ENCODE peak calls at places on chromosomes 2 and 18, in five cellular contexts. One of them, this sample, is unnamed.

GRCh38 chr2:218959141-218959731 is at the start of gene CDK5R2:
- DNase-seq in tibial artery: no peak
- DNase-seq in esophagus squamous epithelium: no peak
- DNase-seq in ascending aorta: no peak
- DNase-seq in RWPE1: peak
- DNase-seq in this sample: no peak

GRCh38 chr2:134244587-134244986 is 9.3 kb upstream of the MGAT5 start:
- DNase-seq in RWPE1: no peak
- DNase-seq in ascending aorta: no peak
- DNase-seq in tibial artery: no peak
- DNase-seq in esophagus squamous epithelium: no peak
- DNase-seq in this sample: no peak

GRCh38 chr2:45218931-45219339 is 209.7 kb upstream of the SIX2 start:
- DNase-seq in RWPE1: peak
- DNase-seq in tibial artery: no peak
- DNase-seq in esophagus squamous epithelium: no peak
- DNase-seq in ascending aorta: no peak
- DNase-seq in this sample: no peak

GRCh38 chr2:234702731-234703225 is 205.9 kb upstream of the ARL4C start:
- DNase-seq in esophagus squamous epithelium: no peak
- DNase-seq in ascending aorta: no peak
- DNase-seq in tibial artery: no peak
- DNase-seq in RWPE1: no peak
- DNase-seq in this sample: no peak

GRCh38 chr2:39584283-39584972 is 81.3 kb upstream of the TMEM178A start:
- DNase-seq in ascending aorta: no peak
- DNase-seq in tibial artery: no peak
- DNase-seq in RWPE1: no peak
- DNase-seq in esophagus squamous epithelium: no peak
- DNase-seq in this sample: no peak

GRCh38 chr2:157837851-157838441 is 38.2 kb downstream of the ACVR1 start:
- DNase-seq in RWPE1: no peak
- DNase-seq in ascending aorta: no peak
- DNase-seq in tibial artery: no peak
- DNase-seq in esophagus squamous epithelium: no peak
- DNase-seq in this sample: no peak

GRCh38 chr2:17894551-17894950 is 16.1 kb downstream of the KCNS3 start:
- DNase-seq in RWPE1: no peak
- DNase-seq in esophagus squamous epithelium: no peak
- DNase-seq in ascending aorta: no peak
- DNase-seq in tibial artery: no peak
- DNase-seq in this sample: no peak

GRCh38 chr2:160125828-160126227 is 63.4 kb upstream of the PLA2R1 start:
- DNase-seq in esophagus squamous epithelium: no peak
- DNase-seq in tibial artery: no peak
- DNase-seq in RWPE1: no peak
- DNase-seq in ascending aorta: no peak
- DNase-seq in this sample: no peak

GRCh38 chr2:239590995-239591915 is 190.4 kb upstream of the HDAC4 start:
- DNase-seq in tibial artery: peak
- DNase-seq in ascending aorta: no peak
- DNase-seq in esophagus squamous epithelium: no peak
- DNase-seq in RWPE1: no peak
- DNase-seq in this sample: no peak

GRCh38 chr2:31079665-31080064 is 58.6 kb downstream of the GALNT14 start:
- DNase-seq in tibial artery: no peak
- DNase-seq in ascending aorta: no peak
- DNase-seq in RWPE1: no peak
- DNase-seq in esophagus squamous epithelium: no peak
- DNase-seq in this sample: no peak

GRCh38 chr2:168194784-168195522 is 52.4 kb downstream of the STK39 start:
- DNase-seq in ascending aorta: no peak
- DNase-seq in esophagus squamous epithelium: no peak
- DNase-seq in RWPE1: no peak
- DNase-seq in tibial artery: no peak
- DNase-seq in this sample: no peak

GRCh38 chr2:241961454-241961853 is 91.9 kb downstream of the RTP5 start:
- DNase-seq in RWPE1: no peak
- DNase-seq in ascending aorta: no peak
- DNase-seq in esophagus squamous epithelium: no peak
- DNase-seq in tibial artery: peak
- DNase-seq in this sample: no peak

GRCh38 chr2:151162185-151162584 is 99.5 kb downstream of the RBM43 start:
- DNase-seq in esophagus squamous epithelium: no peak
- DNase-seq in ascending aorta: no peak
- DNase-seq in RWPE1: no peak
- DNase-seq in tibial artery: no peak
- DNase-seq in this sample: no peak

GRCh38 chr2:18795881-18796280 is 206.5 kb upstream of the NT5C1B start:
- DNase-seq in tibial artery: no peak
- DNase-seq in ascending aorta: no peak
- DNase-seq in esophagus squamous epithelium: no peak
- DNase-seq in RWPE1: no peak
- DNase-seq in this sample: no peak

GRCh38 chr2:216392018-216392562 is 19.8 kb upstream of the MARCHF4 start:
- DNase-seq in RWPE1: no peak
- DNase-seq in tibial artery: no peak
- DNase-seq in esophagus squamous epithelium: no peak
- DNase-seq in ascending aorta: no peak
- DNase-seq in this sample: no peak

GRCh38 chr2:106193491-106193976 is 567 bp downstream of the UXS1 start:
- DNase-seq in tibial artery: no peak
- DNase-seq in esophagus squamous epithelium: no peak
- DNase-seq in RWPE1: peak
- DNase-seq in ascending aorta: peak
- DNase-seq in this sample: no peak

GRCh38 chr2:237277151-237277550 is 136.8 kb downstream of the COL6A3 start:
- DNase-seq in ascending aorta: no peak
- DNase-seq in esophagus squamous epithelium: no peak
- DNase-seq in tibial artery: no peak
- DNase-seq in RWPE1: no peak
- DNase-seq in this sample: no peak

GRCh38 chr18:60838677-60839076 is 466.1 kb upstream of the MC4R start:
- DNase-seq in RWPE1: no peak
- DNase-seq in esophagus squamous epithelium: no peak
- DNase-seq in tibial artery: no peak
- DNase-seq in ascending aorta: no peak
- DNase-seq in this sample: no peak

GRCh38 chr2:134934641-134935040 is 16.0 kb downstream of the CCNT2 start:
- DNase-seq in esophagus squamous epithelium: no peak
- DNase-seq in RWPE1: peak
- DNase-seq in tibial artery: no peak
- DNase-seq in ascending aorta: no peak
- DNase-seq in this sample: no peak

GRCh38 chr18:77967791-77968190 is 718.1 kb downstream of the GALR1 start:
- DNase-seq in ascending aorta: no peak
- DNase-seq in tibial artery: no peak
- DNase-seq in RWPE1: no peak
- DNase-seq in esophagus squamous epithelium: no peak
- DNase-seq in this sample: no peak

GRCh38 chr2:237429761-237430160 is 15.8 kb upstream of the COL6A3 start:
- DNase-seq in esophagus squamous epithelium: no peak
- DNase-seq in ascending aorta: peak
- DNase-seq in tibial artery: no peak
- DNase-seq in RWPE1: no peak
- DNase-seq in this sample: no peak

GRCh38 chr2:168596881-168597280 is 140.8 kb downstream of the CERS6 start:
- DNase-seq in ascending aorta: no peak
- DNase-seq in RWPE1: peak
- DNase-seq in esophagus squamous epithelium: no peak
- DNase-seq in tibial artery: no peak
- DNase-seq in this sample: no peak

GRCh38 chr2:163119964-163120363 is 281.4 kb upstream of the KCNH7 start:
- DNase-seq in RWPE1: no peak
- DNase-seq in ascending aorta: no peak
- DNase-seq in tibial artery: no peak
- DNase-seq in esophagus squamous epithelium: no peak
- DNase-seq in this sample: no peak

GRCh38 chr2:160921401-160921964 is 238.7 kb upstream of the TANK start:
- DNase-seq in tibial artery: no peak
- DNase-seq in RWPE1: no peak
- DNase-seq in esophagus squamous epithelium: no peak
- DNase-seq in ascending aorta: no peak
- DNase-seq in this sample: no peak

GRCh38 chr2:221767106-221767878 is 195.2 kb upstream of the EPHA4 start:
- DNase-seq in ascending aorta: no peak
- DNase-seq in RWPE1: peak
- DNase-seq in esophagus squamous epithelium: no peak
- DNase-seq in tibial artery: no peak
- DNase-seq in this sample: no peak

GRCh38 chr2:108220942-108221541 is 18.7 kb upstream of the SULT1C3 start:
- DNase-seq in RWPE1: no peak
- DNase-seq in ascending aorta: peak
- DNase-seq in esophagus squamous epithelium: no peak
- DNase-seq in tibial artery: peak
- DNase-seq in this sample: no peak

GRCh38 chr2:108220191-108220590 is 19.6 kb upstream of the SULT1C3 start:
- DNase-seq in esophagus squamous epithelium: no peak
- DNase-seq in ascending aorta: no peak
- DNase-seq in tibial artery: no peak
- DNase-seq in RWPE1: no peak
- DNase-seq in this sample: no peak

GRCh38 chr2:108217211-108217610 is 22.6 kb upstream of the SULT1C3 start:
- DNase-seq in ascending aorta: no peak
- DNase-seq in esophagus squamous epithelium: no peak
- DNase-seq in tibial artery: no peak
- DNase-seq in RWPE1: no peak
- DNase-seq in this sample: no peak

GRCh38 chr2:108222261-108222660 is 17.5 kb upstream of the SULT1C3 start:
- DNase-seq in ascending aorta: no peak
- DNase-seq in tibial artery: no peak
- DNase-seq in esophagus squamous epithelium: no peak
- DNase-seq in RWPE1: no peak
- DNase-seq in this sample: no peak

GRCh38 chr2:108219688-108220087 is 20.1 kb upstream of the SULT1C3 start:
- DNase-seq in ascending aorta: no peak
- DNase-seq in esophagus squamous epithelium: no peak
- DNase-seq in RWPE1: no peak
- DNase-seq in tibial artery: no peak
- DNase-seq in this sample: no peak
- H3K27ac ChIP-seq in ascending aorta: no peak
- H3K27ac ChIP-seq in esophagus squamous epithelium: no peak
- H3K27ac ChIP-seq in RWPE1: no peak
- H3K27ac ChIP-seq in tibial artery: no peak
- H3K27ac ChIP-seq in this sample: no peak

GRCh38 chr2:200752835-200753234 is 58.9 kb upstream of the BZW1 start:
- DNase-seq in ascending aorta: no peak
- DNase-seq in esophagus squamous epithelium: no peak
- DNase-seq in RWPE1: no peak
- DNase-seq in tibial artery: no peak
- DNase-seq in this sample: no peak

GRCh38 chr2:200749631-200750322 is 61.9 kb upstream of the BZW1 start:
- DNase-seq in esophagus squamous epithelium: no peak
- DNase-seq in tibial artery: no peak
- DNase-seq in RWPE1: no peak
- DNase-seq in ascending aorta: no peak
- DNase-seq in this sample: no peak

GRCh38 chr2:200752332-200752731 is 59.4 kb upstream of the BZW1 start:
- DNase-seq in esophagus squamous epithelium: no peak
- DNase-seq in ascending aorta: peak
- DNase-seq in tibial artery: no peak
- DNase-seq in RWPE1: no peak
- DNase-seq in this sample: no peak

GRCh38 chr2:200750323-200750910 is 61.3 kb upstream of the BZW1 start:
- DNase-seq in RWPE1: no peak
- DNase-seq in esophagus squamous epithelium: no peak
- DNase-seq in ascending aorta: no peak
- DNase-seq in tibial artery: no peak
- DNase-seq in this sample: no peak

GRCh38 chr2:200751786-200752185 is 59.9 kb upstream of the BZW1 start:
- DNase-seq in ascending aorta: no peak
- DNase-seq in tibial artery: no peak
- DNase-seq in RWPE1: no peak
- DNase-seq in esophagus squamous epithelium: no peak
- DNase-seq in this sample: no peak
- H3K27ac ChIP-seq in ascending aorta: no peak
- H3K27ac ChIP-seq in tibial artery: peak
- H3K27ac ChIP-seq in RWPE1: no peak
- H3K27ac ChIP-seq in esophagus squamous epithelium: peak
- H3K27ac ChIP-seq in this sample: peak

DNA sequence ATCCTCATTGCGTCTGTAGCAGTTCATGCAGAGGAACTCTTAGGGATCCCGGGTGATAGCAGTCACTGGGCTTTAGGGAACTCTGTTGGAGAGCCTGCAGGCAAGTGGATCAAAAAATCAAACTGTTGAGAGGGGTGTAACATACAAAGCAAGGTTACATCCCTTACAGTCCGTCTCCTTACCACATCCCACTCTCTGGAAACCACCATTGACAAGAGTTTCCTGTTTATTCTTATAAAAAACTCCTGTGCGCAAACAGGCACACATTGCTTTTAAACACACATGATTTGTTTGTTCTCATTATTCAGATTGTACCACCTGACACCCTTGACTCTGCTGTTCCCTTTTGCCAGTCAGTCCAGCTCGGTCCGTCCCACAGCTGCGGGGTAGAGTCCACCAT is 137.7 kb downstream of the LTBP1 start:
- DNase-seq in esophagus squamous epithelium: no peak
- DNase-seq in ascending aorta: no peak
- DNase-seq in RWPE1: no peak
- DNase-seq in tibial artery: no peak
- DNase-seq in this sample: no peak
- H3K27ac ChIP-seq in esophagus squamous epithelium: no peak
- H3K27ac ChIP-seq in ascending aorta: peak
- H3K27ac ChIP-seq in RWPE1: no peak
- H3K27ac ChIP-seq in tibial artery: peak
- H3K27ac ChIP-seq in this sample: peak

GRCh38 chr2:74414913-74415761 is 6.3 kb downstream of the C2orf81 start:
- DNase-seq in ascending aorta: peak
- DNase-seq in RWPE1: no peak
- DNase-seq in tibial artery: peak
- DNase-seq in esophagus squamous epithelium: no peak
- DNase-seq in this sample: no peak

GRCh38 chr2:74416721-74417120 is 4.7 kb downstream of the C2orf81 start:
- DNase-seq in esophagus squamous epithelium: no peak
- DNase-seq in RWPE1: no peak
- DNase-seq in tibial artery: no peak
- DNase-seq in ascending aorta: peak
- DNase-seq in this sample: no peak

GRCh38 chr2:74415762-74416395 is 5.5 kb downstream of the C2orf81 start:
- DNase-seq in esophagus squamous epithelium: no peak
- DNase-seq in ascending aorta: peak
- DNase-seq in RWPE1: no peak
- DNase-seq in tibial artery: no peak
- DNase-seq in this sample: no peak

GRCh38 chr2:74413001-74413698 is 8.3 kb downstream of the C2orf81 start:
- DNase-seq in esophagus squamous epithelium: no peak
- DNase-seq in tibial artery: no peak
- DNase-seq in ascending aorta: peak
- DNase-seq in RWPE1: no peak
- DNase-seq in this sample: no peak

DNA sequence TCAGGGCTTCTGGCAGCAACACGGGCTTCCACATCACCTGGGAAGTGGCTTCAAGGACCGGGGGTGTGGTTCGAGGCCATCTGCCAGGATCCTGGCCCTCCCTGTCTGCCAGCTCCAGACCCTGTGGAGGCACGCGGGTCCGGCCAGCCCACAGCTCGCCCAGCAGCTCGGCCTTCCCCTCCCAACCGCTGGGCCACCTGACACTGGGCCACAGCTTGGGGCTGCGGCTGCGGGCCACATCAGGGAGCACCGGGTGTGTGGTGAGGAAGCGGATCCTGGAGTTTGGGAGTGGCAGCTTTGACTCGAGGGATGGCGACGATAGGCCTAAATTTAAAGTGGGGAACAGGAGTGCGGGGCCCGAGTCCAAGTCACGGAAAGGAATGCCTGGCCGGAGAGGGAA is 6.9 kb downstream of the C2orf81 start:
- DNase-seq in tibial artery: no peak
- DNase-seq in esophagus squamous epithelium: no peak
- DNase-seq in RWPE1: no peak
- DNase-seq in ascending aorta: peak
- DNase-seq in this sample: no peak
- H3K27ac ChIP-seq in tibial artery: peak
- H3K27ac ChIP-seq in esophagus squamous epithelium: peak
- H3K27ac ChIP-seq in RWPE1: no peak
- H3K27ac ChIP-seq in ascending aorta: peak
- H3K27ac ChIP-seq in this sample: no peak